ENCODE peak calls at places on chromosomes 2 and 18, in seven cellular contexts. F, M, X, L, J, N and W are unnamed samples.

GRCh38 chr2:118530976-118531375 is 316.5 kb downstream of the EN1 start:
- DNase-seq in F (no peak), M (no peak), X (no peak), L (no peak), J (no peak), N (no peak), W (no peak)

GRCh38 chr2:120712180-120712678 is 23.4 kb upstream of the GLI2 start:
- DNase-seq in F (no peak), M (no peak), X (peak; percentile 62), L (peak; percentile 48), J (no peak), N (no peak), W (no peak)

GRCh38 chr18:28626757-28627156 is 449.8 kb upstream of the CDH2 start:
- DNase-seq in F (no peak), M (no peak), X (no peak), L (no peak), J (no peak), N (no peak), W (no peak)

GRCh38 chr18:55500316-55501086 is 87.5 kb downstream of the TCF4 start:
- DNase-seq in F (no peak), M (no peak), X (no peak), L (no peak), J (no peak), N (no peak), W (no peak)

GRCh38 chr2:41149054-41149453 is 697.2 kb upstream of the SLC8A1 start:
- DNase-seq in F (no peak), M (no peak), X (no peak), L (no peak), J (no peak), N (no peak), W (no peak)

GRCh38 chr2:162073776-162074578 is at the start of gene DPP4:
- DNase-seq in F (peak; percentile 76), M (no peak), X (no peak), L (peak; percentile 47), J (no peak), N (peak; percentile 64), W (peak; percentile 86)

GRCh38 chr2:139031722-139032121 is 251.5 kb upstream of the NXPH2 start:
- DNase-seq in F (no peak), M (no peak), X (peak; percentile 67), L (no peak), J (no peak), N (no peak), W (no peak)

GRCh38 chr18:48402953-48403352 is 6.2 kb downstream of the ZBTB7C start:
- DNase-seq in F (no peak), M (no peak), X (peak; percentile 55), L (no peak), J (no peak), N (no peak), W (no peak)

GRCh38 chr2:220504890-220505564 is 877.6 kb downstream of the SLC4A3 start:
- DNase-seq in F (peak; percentile 17), M (no peak), X (no peak), L (no peak), J (no peak), N (no peak), W (no peak)

GRCh38 chr2:240579771-240580614 is 6.5 kb upstream of the CAPN10 start:
- DNase-seq in F (peak; percentile 69), M (no peak), X (no peak), L (peak; percentile 71), J (peak; percentile 85), N (peak; percentile 84), W (peak; percentile 91)

GRCh38 chr18:8661754-8662573 is 43.4 kb upstream of the MTCL1 start:
- DNase-seq in F (peak; percentile 40), M (no peak), X (no peak), L (no peak), J (peak; percentile 30), N (no peak), W (no peak)

GRCh38 chr18:36321636-36322407 is 24.3 kb downstream of the FHOD3 start:
- DNase-seq in F (no peak), M (no peak), X (no peak), L (no peak), J (no peak), N (no peak), W (no peak)

GRCh38 chr2:11430729-11431128 is 35.2 kb downstream of the E2F6 start:
- DNase-seq in F (no peak), M (no peak), X (no peak), L (no peak), J (no peak), N (no peak), W (no peak)

GRCh38 chr2:11750422-11750821 is 4.0 kb downstream of the LPIN1 start:
- DNase-seq in F (no peak), M (no peak), X (peak; percentile 24), L (no peak), J (peak; percentile 48), N (peak; percentile 74), W (peak; percentile 74)

GRCh38 chr2:53640466-53640865 is 127.1 kb upstream of the CHAC2 start:
- DNase-seq in F (no peak), M (no peak), X (no peak), L (no peak), J (no peak), N (no peak), W (no peak)

GRCh38 chr2:42756956-42757513 is 6.9 kb downstream of the OXER1 start:
- DNase-seq in F (no peak), M (no peak), X (no peak), L (no peak), J (no peak), N (no peak), W (no peak)

GRCh38 chr2:211055438-211055837 is 499.0 kb downstream of the CPS1 start:
- DNase-seq in F (no peak), M (no peak), X (peak; percentile 52), L (no peak), J (peak; percentile 52), N (no peak), W (no peak)

GRCh38 chr18:56298935-56299334 is 339.5 kb downstream of the TXNL1 start:
- DNase-seq in F (no peak), M (no peak), X (no peak), L (no peak), J (no peak), N (no peak), W (no peak)

GRCh38 chr2:99066075-99066557 is 75.4 kb upstream of the C2orf15 start:
- DNase-seq in F (no peak), M (no peak), X (peak; percentile 46), L (no peak), J (peak; percentile 83), N (peak; percentile 36), W (no peak)

GRCh38 chr18:69949538-69949936 is 1.9 kb upstream of the CD226 start:
- DNase-seq in F (no peak), M (no peak), X (no peak), L (no peak), J (no peak), N (no peak), W (no peak)

GRCh38 chr18:69954719-69955118 is 7.0 kb upstream of the CD226 start:
- DNase-seq in F (no peak), M (no peak), X (no peak), L (no peak), J (no peak), N (no peak), W (no peak)

GRCh38 chr18:69948919-69949537 is 1.4 kb upstream of the CD226 start:
- DNase-seq in F (peak; percentile 32), M (no peak), X (no peak), L (peak; percentile 58), J (peak; percentile 72), N (no peak), W (peak; percentile 69)

GRCh38 chr18:69953191-69953590 is 5.5 kb upstream of the CD226 start:
- DNase-seq in F (no peak), M (no peak), X (no peak), L (no peak), J (no peak), N (no peak), W (no peak)

GRCh38 chr18:69951182-69951581 is 3.5 kb upstream of the CD226 start:
- DNase-seq in F (no peak), M (no peak), X (no peak), L (no peak), J (no peak), N (no peak), W (no peak)
- H3K4me1 ChIP-seq in F (no peaks in the 10 kb centered on the region), M (no peaks in the 10 kb centered on the region), X (no peaks in the 10 kb centered on the region), L (no peaks in the 10 kb centered on the region), J (peaks cover 12% of the 10 kb centered on the region), N (peaks cover 91% of the 10 kb centered on the region), W (peaks cover 6% of the 10 kb centered on the region)

GRCh38 chr2:70954886-70955285 is 19.2 kb downstream of the ATP6V1B1 start:
- DNase-seq in F (no peak), M (no peak), X (no peak), L (no peak), J (no peak), N (no peak), W (peak; percentile 17)
- H3K27me3 ChIP-seq in F (no peaks in the 10 kb centered on the region), M (no peaks in the 10 kb centered on the region), X (peaks cover 5% of the 10 kb centered on the region), L (no peaks in the 10 kb centered on the region), J (no peaks in the 10 kb centered on the region), N (peaks cover 10% of the 10 kb centered on the region), W (no peaks in the 10 kb centered on the region)

DNA sequence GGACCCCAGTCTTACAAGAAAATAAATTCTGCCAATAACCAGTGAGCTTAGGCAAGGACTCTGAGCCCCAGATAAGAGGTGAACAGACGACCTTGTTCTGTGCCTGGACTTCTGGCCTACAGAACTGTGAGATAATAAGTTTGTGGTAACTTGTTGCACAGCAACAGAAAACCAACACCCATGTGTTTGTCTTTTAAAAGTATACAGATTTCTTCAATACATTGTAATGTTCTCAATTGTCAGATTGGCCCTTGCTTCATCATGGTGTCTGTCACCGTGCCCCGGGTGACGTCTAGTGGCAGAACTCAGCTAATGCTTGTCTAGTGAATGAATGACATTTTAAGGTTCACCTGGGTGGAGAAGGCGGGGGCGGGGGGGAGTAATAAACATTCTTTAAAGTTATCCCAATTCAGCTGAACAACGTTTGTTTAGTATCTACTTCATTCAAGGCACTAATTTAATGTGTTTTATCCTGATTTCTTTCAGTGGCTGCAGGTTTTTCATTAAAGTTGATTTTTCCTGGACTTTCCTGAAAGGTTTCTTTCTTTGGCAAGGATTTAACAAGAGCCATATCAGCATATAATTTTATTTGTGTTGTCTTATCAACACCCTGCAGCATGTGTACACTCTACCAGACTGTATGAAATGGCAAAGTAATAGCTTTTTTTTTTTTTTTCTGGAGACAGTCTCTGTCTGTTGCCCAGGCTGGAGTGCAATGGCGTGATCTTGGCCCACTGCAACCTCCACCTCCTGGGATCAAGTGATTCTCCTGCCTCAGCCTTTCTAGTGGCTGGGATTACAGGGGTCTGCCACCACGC is 123.8 kb upstream of the DLX2 start:
- DNase-seq in F (peak; percentile 83), M (no peak), X (no peak), L (no peak), J (peak; percentile 71), N (peak; percentile 26), W (no peak)
- H3K4me1 ChIP-seq in F (peaks cover 5% of the 10 kb centered on the region), M (peaks cover 17% of the 10 kb centered on the region), X (no peaks in the 10 kb centered on the region), L (peaks cover 27% of the 10 kb centered on the region), J (no peaks in the 10 kb centered on the region), N (peaks cover 57% of the 10 kb centered on the region), W (peaks cover 45% of the 10 kb centered on the region)

DNA sequence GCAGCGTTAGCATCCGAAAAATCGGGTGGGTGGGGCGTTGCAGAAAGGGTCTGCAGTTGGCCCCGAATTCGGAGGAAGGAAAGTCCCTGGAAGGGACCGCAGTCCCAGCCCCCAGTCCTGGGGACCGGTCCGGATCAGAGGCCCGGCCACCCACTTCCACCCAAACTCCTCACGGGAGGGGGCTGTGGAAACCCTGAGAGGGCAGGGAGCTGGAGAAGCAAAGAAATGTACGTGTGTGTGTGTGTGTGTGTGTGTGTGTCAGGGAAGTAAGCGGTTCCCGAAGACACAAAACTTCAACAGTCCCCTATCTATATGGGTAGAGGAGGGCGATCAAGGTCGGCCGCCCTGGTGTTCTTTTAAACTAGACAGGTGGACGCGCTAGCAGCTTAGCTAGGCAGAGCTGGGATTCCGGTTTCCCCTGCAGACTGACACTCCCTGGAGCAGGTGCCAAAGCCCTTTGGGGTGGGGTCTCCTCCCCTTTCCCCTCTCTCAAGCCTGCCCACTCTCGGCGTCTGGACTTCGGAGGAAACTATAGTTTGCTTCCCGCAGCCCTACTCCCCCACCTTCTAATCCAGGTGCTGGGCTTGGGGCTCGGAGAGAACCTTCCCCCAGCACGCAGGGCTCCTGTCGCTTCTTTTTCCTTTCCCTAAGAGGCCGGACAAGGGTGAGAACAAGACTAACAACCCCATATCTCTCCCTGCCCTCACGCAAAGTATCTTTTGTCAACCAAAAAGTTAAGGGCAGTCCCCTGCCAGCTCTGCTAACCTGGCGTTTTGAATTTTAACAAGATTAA is 4.8 kb upstream of the ONECUT2 start:
- DNase-seq in F (no peak), M (no peak), X (no peak), L (no peak), J (peak; percentile 5), N (no peak), W (no peak)
- H3K27me3 ChIP-seq in F (peaks cover 82% of the 10 kb centered on the region), M (peaks cover 7% of the 10 kb centered on the region), X (no peaks in the 10 kb centered on the region), L (peaks cover 8% of the 10 kb centered on the region), J (no peaks in the 10 kb centered on the region), N (peaks cover 47% of the 10 kb centered on the region), W (peaks cover 61% of the 10 kb centered on the region)